ENCODE peak calls at places on chromosomes 7 and 10, in six cellular contexts. One of them, this sample, is unnamed. For H3K36me3, the result is how much of the 10 kb centered on the place peaks cover.

GRCh38 chr7:80134536-80135305 is at the start of gene GNAI1:
- DNase-seq in CD8-positive, alpha-beta memory T cell: no peak
- DNase-seq in H1: peak
- DNase-seq in sigmoid colon: peak
- DNase-seq in HCT116: peak
- DNase-seq in lower lobe of right lung: peak
- DNase-seq in this sample: peak

GRCh38 chr10:33109788-33110469 is 151.9 kb upstream of the ITGB1 start:
- DNase-seq in CD8-positive, alpha-beta memory T cell: no peak
- DNase-seq in H1: no peak
- DNase-seq in sigmoid colon: no peak
- DNase-seq in HCT116: no peak
- DNase-seq in lower lobe of right lung: no peak
- DNase-seq in this sample: no peak

GRCh38 chr7:142943706-142944268 is 4.5 kb downstream of the LLCFC1 start:
- DNase-seq in CD8-positive, alpha-beta memory T cell: no peak
- DNase-seq in H1: no peak
- DNase-seq in sigmoid colon: no peak
- DNase-seq in HCT116: no peak
- DNase-seq in lower lobe of right lung: no peak
- DNase-seq in this sample: no peak

GRCh38 chr7:50206521-50207250 is 97.8 kb upstream of the IKZF1 start:
- DNase-seq in CD8-positive, alpha-beta memory T cell: peak
- DNase-seq in H1: no peak
- DNase-seq in sigmoid colon: no peak
- DNase-seq in HCT116: peak
- DNase-seq in lower lobe of right lung: peak
- DNase-seq in this sample: no peak

GRCh38 chr10:104336829-104337526 is 1.3 kb downstream of the ITPRIP start:
- DNase-seq in CD8-positive, alpha-beta memory T cell: no peak
- DNase-seq in H1: peak
- DNase-seq in sigmoid colon: peak
- DNase-seq in HCT116: no peak
- DNase-seq in lower lobe of right lung: no peak
- DNase-seq in this sample: peak

GRCh38 chr7:157619753-157620525 is 283.1 kb downstream of the DNAJB6 start:
- DNase-seq in CD8-positive, alpha-beta memory T cell: no peak
- DNase-seq in H1: no peak
- DNase-seq in sigmoid colon: peak
- DNase-seq in HCT116: no peak
- DNase-seq in lower lobe of right lung: no peak
- DNase-seq in this sample: no peak

GRCh38 chr7:106659963-106660861 is 746 bp downstream of the CCDC71L start:
- DNase-seq in CD8-positive, alpha-beta memory T cell: peak
- DNase-seq in H1: peak
- DNase-seq in sigmoid colon: peak
- DNase-seq in HCT116: peak
- DNase-seq in lower lobe of right lung: peak
- DNase-seq in this sample: peak

GRCh38 chr10:82564353-82565218 is 689.6 kb downstream of the NRG3 start:
- DNase-seq in CD8-positive, alpha-beta memory T cell: no peak
- DNase-seq in H1: no peak
- DNase-seq in sigmoid colon: no peak
- DNase-seq in HCT116: no peak
- DNase-seq in lower lobe of right lung: no peak
- DNase-seq in this sample: no peak

GRCh38 chr7:90192876-90193765 is 18.4 kb upstream of the STEAP2 start:
- DNase-seq in CD8-positive, alpha-beta memory T cell: no peak
- DNase-seq in H1: no peak
- DNase-seq in sigmoid colon: no peak
- DNase-seq in HCT116: no peak
- DNase-seq in lower lobe of right lung: no peak
- DNase-seq in this sample: no peak

GRCh38 chr7:4776160-4776623 is 769 bp downstream of the AP5Z1 start:
- DNase-seq in CD8-positive, alpha-beta memory T cell: no peak
- DNase-seq in H1: no peak
- DNase-seq in sigmoid colon: no peak
- DNase-seq in HCT116: no peak
- DNase-seq in lower lobe of right lung: no peak
- DNase-seq in this sample: no peak

GRCh38 chr7:123770378-123770777 is 21.6 kb upstream of the WASL start:
- DNase-seq in CD8-positive, alpha-beta memory T cell: no peak
- DNase-seq in H1: no peak
- DNase-seq in sigmoid colon: no peak
- DNase-seq in HCT116: no peak
- DNase-seq in lower lobe of right lung: no peak
- DNase-seq in this sample: peak

GRCh38 chr7:125773113-125773800 is 843.6 kb upstream of the POT1 start:
- DNase-seq in CD8-positive, alpha-beta memory T cell: no peak
- DNase-seq in H1: peak
- DNase-seq in sigmoid colon: no peak
- DNase-seq in HCT116: no peak
- DNase-seq in lower lobe of right lung: no peak
- DNase-seq in this sample: peak

GRCh38 chr7:28069788-28070187 is 110.8 kb downstream of the JAZF1 start:
- DNase-seq in CD8-positive, alpha-beta memory T cell: no peak
- DNase-seq in H1: no peak
- DNase-seq in sigmoid colon: peak
- DNase-seq in HCT116: no peak
- DNase-seq in lower lobe of right lung: peak
- DNase-seq in this sample: no peak

GRCh38 chr7:22992874-22993840 is 20.8 kb downstream of the HYCC1 start:
- DNase-seq in CD8-positive, alpha-beta memory T cell: no peak
- DNase-seq in H1: no peak
- DNase-seq in sigmoid colon: no peak
- DNase-seq in HCT116: no peak
- DNase-seq in lower lobe of right lung: no peak
- DNase-seq in this sample: no peak

GRCh38 chr7:132656846-132657776 is 80.8 kb upstream of the PLXNA4 start:
- DNase-seq in CD8-positive, alpha-beta memory T cell: no peak
- DNase-seq in H1: peak
- DNase-seq in sigmoid colon: no peak
- DNase-seq in HCT116: peak
- DNase-seq in lower lobe of right lung: no peak
- DNase-seq in this sample: peak

GRCh38 chr7:6183006-6183405 is 89.4 kb downstream of the CYTH3 start:
- DNase-seq in CD8-positive, alpha-beta memory T cell: no peak
- DNase-seq in H1: no peak
- DNase-seq in sigmoid colon: no peak
- DNase-seq in HCT116: no peak
- DNase-seq in lower lobe of right lung: no peak
- DNase-seq in this sample: no peak

GRCh38 chr10:49347342-49347741 is 48.4 kb downstream of the C10orf71 start:
- DNase-seq in CD8-positive, alpha-beta memory T cell: no peak
- DNase-seq in H1: no peak
- DNase-seq in sigmoid colon: no peak
- DNase-seq in HCT116: no peak
- DNase-seq in lower lobe of right lung: no peak
- DNase-seq in this sample: no peak

GRCh38 chr7:150788474-150789269 is 11.5 kb downstream of the TMEM176B start:
- DNase-seq in CD8-positive, alpha-beta memory T cell: no peak
- DNase-seq in H1: no peak
- DNase-seq in sigmoid colon: peak
- DNase-seq in HCT116: no peak
- DNase-seq in lower lobe of right lung: no peak
- DNase-seq in this sample: no peak

GRCh38 chr10:131275691-131276090 is 35.8 kb downstream of the TCERG1L start:
- DNase-seq in CD8-positive, alpha-beta memory T cell: no peak
- DNase-seq in H1: no peak
- DNase-seq in sigmoid colon: no peak
- DNase-seq in HCT116: no peak
- DNase-seq in lower lobe of right lung: no peak
- DNase-seq in this sample: no peak

GRCh38 chr10:44567471-44567870 is 182.6 kb upstream of the CXCL12 start:
- DNase-seq in CD8-positive, alpha-beta memory T cell: no peak
- DNase-seq in H1: no peak
- DNase-seq in sigmoid colon: no peak
- DNase-seq in HCT116: no peak
- DNase-seq in lower lobe of right lung: no peak
- DNase-seq in this sample: no peak

GRCh38 chr10:79111846-79112614 is 43.3 kb downstream of the ZMIZ1 start:
- DNase-seq in CD8-positive, alpha-beta memory T cell: no peak
- DNase-seq in H1: no peak
- DNase-seq in sigmoid colon: peak
- DNase-seq in HCT116: no peak
- DNase-seq in lower lobe of right lung: peak
- DNase-seq in this sample: no peak

GRCh38 chr7:70695804-70696104 is 436.2 kb upstream of the GALNT17 start:
- DNase-seq in CD8-positive, alpha-beta memory T cell: no peak
- DNase-seq in H1: no peak
- DNase-seq in sigmoid colon: no peak
- DNase-seq in HCT116: no peak
- DNase-seq in lower lobe of right lung: no peak
- DNase-seq in this sample: peak

GRCh38 chr7:464712-465461 is 54.8 kb downstream of the PDGFA start:
- DNase-seq in CD8-positive, alpha-beta memory T cell: no peak
- DNase-seq in H1: peak
- DNase-seq in sigmoid colon: peak
- DNase-seq in HCT116: no peak
- DNase-seq in lower lobe of right lung: no peak
- DNase-seq in this sample: peak

GRCh38 chr10:78863601-78864239 is 205.0 kb upstream of the ZMIZ1 start:
- DNase-seq in CD8-positive, alpha-beta memory T cell: no peak
- DNase-seq in H1: peak
- DNase-seq in sigmoid colon: no peak
- DNase-seq in HCT116: no peak
- DNase-seq in lower lobe of right lung: no peak
- DNase-seq in this sample: no peak

DNA sequence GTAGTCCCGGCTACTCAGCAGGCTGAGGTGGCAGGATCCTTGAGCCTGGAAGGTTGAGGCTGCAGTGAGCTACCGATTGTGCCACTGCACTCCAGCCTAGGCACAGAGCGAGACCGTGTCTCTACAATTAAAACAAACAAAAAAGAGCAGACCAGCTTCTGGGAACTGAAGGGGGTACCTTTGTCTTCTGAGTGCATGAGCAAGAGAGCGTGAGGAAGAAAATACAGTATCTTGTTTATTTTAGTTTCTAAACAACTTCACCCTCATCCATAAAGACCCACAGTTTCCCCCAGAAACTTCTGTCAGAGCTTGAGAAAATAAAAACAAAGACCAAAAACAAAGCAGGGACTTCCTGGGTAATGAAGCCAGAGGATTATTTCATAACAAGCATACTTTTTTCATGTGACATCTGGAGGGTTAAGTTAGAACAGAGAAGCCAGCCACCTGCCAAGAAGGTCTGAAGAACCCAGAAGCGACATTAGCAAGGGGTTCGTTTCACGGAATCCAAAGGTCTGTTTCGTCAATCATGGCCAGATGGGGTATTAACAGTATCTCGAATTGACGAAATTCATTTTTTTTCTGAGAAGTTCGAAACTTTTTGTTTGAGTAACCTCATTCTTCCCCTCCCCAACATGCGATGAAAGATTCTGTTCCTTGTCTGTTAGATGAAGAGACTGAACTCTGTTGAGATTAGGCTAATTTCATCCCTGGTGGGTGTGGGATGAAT is 10.2 kb upstream of the IL2RA start:
- DNase-seq in CD8-positive, alpha-beta memory T cell: no peak
- DNase-seq in H1: no peak
- DNase-seq in sigmoid colon: no peak
- DNase-seq in HCT116: no peak
- DNase-seq in lower lobe of right lung: no peak
- DNase-seq in this sample: no peak
- H3K4me3 ChIP-seq in CD8-positive, alpha-beta memory T cell: no peak
- H3K4me3 ChIP-seq in H1: no peak
- H3K4me3 ChIP-seq in sigmoid colon: no peak
- H3K4me3 ChIP-seq in HCT116: no peak
- H3K4me3 ChIP-seq in lower lobe of right lung: no peak
- H3K4me3 ChIP-seq in this sample: no peak

GRCh38 chr7:98833022-98833421 is 36.8 kb downstream of the TMEM130 start:
- DNase-seq in CD8-positive, alpha-beta memory T cell: no peak
- DNase-seq in H1: no peak
- DNase-seq in sigmoid colon: no peak
- DNase-seq in HCT116: no peak
- DNase-seq in lower lobe of right lung: no peak
- DNase-seq in this sample: no peak
- H3K27ac ChIP-seq in CD8-positive, alpha-beta memory T cell: no peak
- H3K27ac ChIP-seq in H1: no peak
- H3K27ac ChIP-seq in sigmoid colon: no peak
- H3K27ac ChIP-seq in HCT116: no peak
- H3K27ac ChIP-seq in lower lobe of right lung: no peak
- H3K27ac ChIP-seq in this sample: no peak

GRCh38 chr10:86348321-86349210 is 18.0 kb downstream of the GRID1 start:
- DNase-seq in CD8-positive, alpha-beta memory T cell: peak
- DNase-seq in H1: no peak
- DNase-seq in sigmoid colon: peak
- DNase-seq in HCT116: no peak
- DNase-seq in lower lobe of right lung: peak
- DNase-seq in this sample: no peak

GRCh38 chr10:86349474-86349873 is 17.1 kb downstream of the GRID1 start:
- DNase-seq in CD8-positive, alpha-beta memory T cell: peak
- DNase-seq in H1: peak
- DNase-seq in sigmoid colon: no peak
- DNase-seq in HCT116: peak
- DNase-seq in lower lobe of right lung: peak
- DNase-seq in this sample: no peak

GRCh38 chr10:86350897-86351296 is 15.7 kb downstream of the GRID1 start:
- DNase-seq in CD8-positive, alpha-beta memory T cell: peak
- DNase-seq in H1: no peak
- DNase-seq in sigmoid colon: no peak
- DNase-seq in HCT116: no peak
- DNase-seq in lower lobe of right lung: peak
- DNase-seq in this sample: no peak

GRCh38 chr10:86347856-86348255 is 18.7 kb downstream of the GRID1 start:
- DNase-seq in CD8-positive, alpha-beta memory T cell: peak
- DNase-seq in H1: no peak
- DNase-seq in sigmoid colon: peak
- DNase-seq in HCT116: no peak
- DNase-seq in lower lobe of right lung: peak
- DNase-seq in this sample: no peak

DNA sequence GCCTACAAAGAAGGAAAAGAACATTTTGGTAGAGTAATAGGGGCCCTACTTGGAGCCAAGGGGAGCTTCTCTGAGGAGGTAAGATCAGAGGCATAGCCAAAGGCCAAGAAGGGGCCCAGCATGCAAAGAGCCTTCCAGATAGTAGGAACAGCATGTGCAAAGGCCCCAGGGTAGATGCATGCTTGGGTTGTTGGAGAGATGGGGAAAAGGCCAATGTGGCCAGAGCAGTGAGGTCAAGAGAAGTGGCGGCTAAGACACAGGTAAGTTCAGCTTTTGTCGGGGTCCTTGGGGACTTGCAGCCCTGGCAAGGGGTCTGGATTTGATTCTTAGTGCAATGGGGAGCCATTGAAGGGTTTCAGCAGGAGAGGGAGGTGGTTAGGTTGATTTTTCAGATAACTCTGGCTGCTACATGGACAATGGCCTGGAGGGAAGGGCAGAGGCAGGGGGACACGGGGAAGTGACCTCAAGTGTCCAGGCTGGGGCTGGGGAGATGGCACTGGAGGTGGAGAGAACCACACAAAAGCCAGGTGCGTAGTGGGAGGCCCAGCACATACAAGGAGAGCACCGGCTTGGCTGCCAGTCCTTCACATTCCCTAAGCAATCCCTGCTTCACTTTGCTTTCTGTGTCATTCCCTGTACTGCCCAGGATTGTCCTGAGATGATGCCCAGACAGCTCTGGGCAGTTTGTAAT is 16.5 kb downstream of the GRID1 start:
- DNase-seq in CD8-positive, alpha-beta memory T cell: peak
- DNase-seq in H1: no peak
- DNase-seq in sigmoid colon: no peak
- DNase-seq in HCT116: no peak
- DNase-seq in lower lobe of right lung: peak
- DNase-seq in this sample: no peak
- H3K36me3 ChIP-seq in CD8-positive, alpha-beta memory T cell: under half
- H3K36me3 ChIP-seq in H1: under half
- H3K36me3 ChIP-seq in sigmoid colon: under half
- H3K36me3 ChIP-seq in HCT116: under half
- H3K36me3 ChIP-seq in lower lobe of right lung: under half
- H3K36me3 ChIP-seq in this sample: under half

GRCh38 chr7:16034866-16035265 is 348.4 kb upstream of the MEOX2 start:
- DNase-seq in CD8-positive, alpha-beta memory T cell: no peak
- DNase-seq in H1: no peak
- DNase-seq in sigmoid colon: no peak
- DNase-seq in HCT116: no peak
- DNase-seq in lower lobe of right lung: no peak
- DNase-seq in this sample: no peak
- H3K4me3 ChIP-seq in CD8-positive, alpha-beta memory T cell: no peak
- H3K4me3 ChIP-seq in H1: no peak
- H3K4me3 ChIP-seq in sigmoid colon: no peak
- H3K4me3 ChIP-seq in HCT116: no peak
- H3K4me3 ChIP-seq in lower lobe of right lung: no peak
- H3K4me3 ChIP-seq in this sample: no peak

This sample was measured in SJCRH30.